ENCODE peak calls at places on chromosomes 6 and 20, in six cellular contexts. D is small intestine, C is tibial nerve, M is pancreas, L is lower leg skin, G is astrocyte of the spinal cord. A is an unnamed sample.

GRCh38 chr6:124795879-124796838 is 166.1 kb upstream of the RNF217 start:
- DNase-seq in G (peak), L (no peak), C (peak), D (no peak), M (no peak), A (peak)

GRCh38 chr6:69768664-69769063 is 28.1 kb downstream of the LMBRD1 start:
- DNase-seq in G (no peak), C (no peak), M (no peak), D (no peak), L (no peak), A (no peak)

GRCh38 chr6:47292944-47293343 is 16.8 kb downstream of the TNFRSF21 start:
- DNase-seq in C (no peak), G (no peak), D (no peak), L (no peak), M (no peak), A (no peak)

GRCh38 chr6:45272626-45273025 is 55.5 kb upstream of the RUNX2 start:
- DNase-seq in L (no peak), G (no peak), M (no peak), D (no peak), C (no peak), A (no peak)

GRCh38 chr6:156752666-156753301 is 24.4 kb upstream of the ARID1B start:
- DNase-seq in L (no peak), C (no peak), D (peak), M (peak), G (no peak), A (no peak)

GRCh38 chr20:11459090-11459877 is 458.4 kb upstream of the BTBD3 start:
- DNase-seq in L (no peak), G (peak), M (no peak), D (no peak), C (no peak), A (no peak)

GRCh38 chr6:11142296-11143027 is 30.9 kb upstream of the ERVFRD-1 start:
- DNase-seq in M (no peak), D (no peak), G (no peak), C (no peak), L (no peak), A (no peak)

GRCh38 chr20:33169176-33169794 is 1.3 kb downstream of the BPIFA2 start:
- DNase-seq in C (no peak), D (peak), M (no peak), G (no peak), L (no peak), A (no peak)

GRCh38 chr20:5353624-5354496 is 37.1 kb upstream of the PROKR2 start:
- DNase-seq in D (no peak), L (no peak), G (peak), M (no peak), C (no peak), A (no peak)

GRCh38 chr6:152984387-152984872 is 1.6 kb upstream of the FBXO5 start:
- DNase-seq in M (no peak), L (no peak), D (peak), C (no peak), G (no peak), A (no peak)

GRCh38 chr6:11423072-11423471 is 114.5 kb upstream of the TMEM170B start:
- DNase-seq in D (no peak), C (no peak), L (no peak), G (no peak), M (no peak), A (no peak)

GRCh38 chr6:28542440-28543293 is 17.0 kb downstream of the GPX5 start:
- DNase-seq in G (peak), M (peak), L (no peak), D (peak), C (no peak), A (peak)

GRCh38 chr6:160139420-160139851 is 17.8 kb downstream of the SLC22A1 start:
- DNase-seq in G (peak), C (no peak), D (no peak), L (peak), M (no peak), A (no peak)

GRCh38 chr6:155274533-155274932 is 10.7 kb downstream of the CLDN20 start:
- DNase-seq in D (no peak), C (no peak), G (peak), M (no peak), L (peak), A (no peak)

GRCh38 chr6:89369009-89369408 is 16.5 kb upstream of the UBE2J1 start:
- DNase-seq in D (peak), L (no peak), C (peak), G (peak), M (peak), A (no peak)

GRCh38 chr6:168147205-168147738 is 68.3 kb upstream of the FRMD1 start:
- DNase-seq in G (peak), M (no peak), C (no peak), L (no peak), D (peak), A (no peak)

GRCh38 chr20:38204936-38205435 is 39.9 kb upstream of the TGM2 start:
- DNase-seq in M (no peak), C (no peak), D (no peak), G (no peak), L (no peak), A (no peak)

GRCh38 chr6:126170875-126171489 is 168.9 kb upstream of the CENPW start:
- DNase-seq in G (no peak), M (peak), L (no peak), C (no peak), D (peak), A (no peak)

GRCh38 chr6:125910518-125910917 is 46.1 kb upstream of the HINT3 start:
- DNase-seq in M (no peak), L (no peak), G (peak), C (no peak), D (peak), A (no peak)

GRCh38 chr20:54774423-54774822 is 299.0 kb downstream of the DOK5 start:
- DNase-seq in M (no peak), D (no peak), L (no peak), C (no peak), G (no peak), A (no peak)

GRCh38 chr6:3280866-3281465 is 22.2 kb downstream of the PSMG4 start:
- DNase-seq in G (peak), D (no peak), C (no peak), L (no peak), M (no peak), A (no peak)

GRCh38 chr20:47720636-47721427 is 64.4 kb downstream of the SULF2 start:
- DNase-seq in G (peak), C (no peak), L (no peak), M (no peak), D (no peak), A (no peak)

GRCh38 chr6:156943167-156943566 is 166.0 kb downstream of the ARID1B start:
- DNase-seq in G (peak), C (no peak), M (no peak), D (no peak), L (no peak), A (no peak)

GRCh38 chr6:73236147-73236750 is 11.0 kb upstream of the KHDC1L start:
- DNase-seq in D (no peak), M (no peak), L (no peak), C (no peak), G (peak), A (no peak)

GRCh38 chr6:27814665-27815424 is 97.4 kb downstream of the OR2B2 start:
- DNase-seq in M (peak), L (peak), G (peak), C (peak), D (peak), A (peak)

DNA sequence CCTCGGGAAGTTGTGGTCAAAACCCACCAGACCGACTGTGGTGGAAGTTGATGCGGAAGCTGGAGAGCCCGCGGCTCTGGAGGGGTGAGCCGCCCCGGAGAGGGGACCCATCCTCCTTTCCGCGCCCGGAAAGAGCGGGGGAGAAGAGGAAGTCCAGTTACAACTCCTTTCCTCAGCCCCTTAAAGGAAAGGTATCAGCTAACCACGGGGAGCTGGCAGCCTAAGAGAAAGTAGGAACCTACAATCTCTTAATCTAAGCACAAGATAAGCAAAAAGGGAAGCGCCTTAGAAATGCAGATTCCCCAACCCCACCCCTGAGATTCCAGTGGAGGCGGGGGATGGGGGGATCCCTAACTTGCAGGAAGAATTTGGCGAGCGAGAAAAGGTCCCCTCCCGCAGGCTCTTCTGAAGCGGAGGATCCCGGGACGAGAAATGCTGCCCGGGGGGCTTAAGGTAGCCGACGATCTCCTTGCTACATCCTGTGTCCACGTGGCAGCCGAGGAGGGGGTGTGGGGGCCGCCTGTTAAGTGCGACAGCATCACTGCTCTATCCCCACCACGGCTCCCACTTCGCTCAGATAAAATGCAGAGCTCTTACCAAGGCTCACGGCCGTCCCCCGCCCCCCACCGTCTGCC is 87.6 kb downstream of the ZFP64 start:
- DNase-seq in C (no peak), L (no peak), M (no peak), G (peak), D (no peak), A (no peak)
- H3K4me3 ChIP-seq in C (peak), L (peak), M (peak), G (peak), D (no peak), A (peak)

GRCh38 chr20:21511850-21512633 is 1.8 kb downstream of the NKX2-2 start:
- DNase-seq in L (no peak), D (no peak), M (no peak), G (no peak), C (no peak), A (no peak)
- H3K4me3 ChIP-seq in L (no peak), D (no peak), M (peak), G (peak), C (no peak), A (no peak)

GRCh38 chr6:105981888-105982358 is 104.2 kb upstream of the PRDM1 start:
- DNase-seq in L (no peak), D (no peak), C (no peak), G (no peak), M (no peak), A (no peak)
- H3K4me3 ChIP-seq in L (no peak), D (no peak), C (no peak), G (peak), M (no peak), A (no peak)

DNA sequence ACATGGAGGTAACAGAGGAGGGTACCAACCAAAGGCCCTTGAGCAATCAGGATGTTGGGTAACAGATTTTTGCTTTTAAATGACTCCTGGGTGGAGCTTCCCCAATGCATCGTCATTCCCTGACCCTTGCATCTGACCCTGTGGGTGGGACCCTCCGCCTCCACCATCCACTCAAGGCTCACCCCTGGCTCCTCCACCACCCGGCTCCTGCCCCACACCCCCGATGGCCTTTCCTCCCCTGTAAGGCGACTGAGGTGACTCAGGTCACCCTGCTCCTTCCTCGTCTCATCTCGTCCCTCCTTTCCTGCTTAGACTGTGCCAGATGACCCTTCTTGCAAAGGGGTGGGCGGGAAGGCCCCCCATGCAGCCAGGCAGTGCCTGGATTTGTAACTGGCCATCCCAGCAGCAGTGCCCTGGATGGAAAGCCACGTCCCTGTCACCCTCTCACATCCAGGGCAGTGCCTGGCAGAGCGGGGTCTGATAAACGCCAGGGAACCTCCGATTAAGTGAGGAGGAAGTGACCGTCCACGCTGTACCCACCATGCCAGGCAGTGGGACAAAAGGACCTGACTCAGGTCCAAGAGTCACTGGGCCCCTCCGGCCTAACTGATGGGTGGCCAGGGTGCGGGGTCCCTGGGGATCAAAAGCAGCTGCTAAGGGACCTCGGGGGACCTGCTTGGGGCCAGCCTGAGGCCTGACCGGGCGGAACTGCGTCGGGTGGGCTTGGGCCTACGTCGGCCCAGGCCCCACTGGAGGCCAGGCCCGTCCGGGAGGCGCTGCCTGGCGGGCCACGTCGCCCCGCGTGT is 624 bp upstream of the NPEPL1 start:
- DNase-seq in L (no peak), D (no peak), C (peak), M (no peak), G (no peak), A (no peak)
- H3K4me3 ChIP-seq in L (no peak), D (peak), C (no peak), M (no peak), G (no peak), A (no peak)